ENCODE peak calls at places on chromosomes 7 and 10, in six cellular contexts. A, M, D, Z, B and S are unnamed samples.

GRCh38 chr10:1197384-1197783 is 141.2 kb downstream of the WDR37 start:
- DNase-seq in M (no peak), A (no peak), Z (no peak), D (no peak), B (no peak), S (no peak)

GRCh38 chr7:24722386-24723177 is 34.7 kb downstream of the GSDME start:
- DNase-seq in A (no peak), M (no peak), Z (peak; percentile 72), B (no peak), D (no peak), S (no peak)

GRCh38 chr10:124336186-124336585 is 82.5 kb downstream of the OAT start:
- DNase-seq in D (no peak), A (no peak), Z (peak; percentile 26), M (no peak), B (no peak), S (no peak)

GRCh38 chr7:29987821-29988317 is 1.7 kb downstream of the SCRN1 start:
- DNase-seq in Z (peak; percentile 89), M (no peak), D (peak; percentile 74), B (no peak), A (no peak), S (no peak)

GRCh38 chr10:13458107-13458761 is 70.6 kb downstream of the BEND7 start:
- DNase-seq in D (no peak), Z (no peak), A (no peak), B (no peak), M (no peak), S (no peak)

GRCh38 chr10:98748298-98748697 is 301.6 kb upstream of the HPS1 start:
- DNase-seq in M (no peak), A (no peak), D (peak; percentile 1), B (peak; percentile 6), Z (peak; percentile 38), S (no peak)

GRCh38 chr10:60494774-60495173 is 105.1 kb upstream of the ANK3 start:
- DNase-seq in M (no peak), B (no peak), Z (no peak), A (no peak), D (no peak), S (no peak)

GRCh38 chr7:75776295-75776971 is 4.4 kb upstream of the CCL26 start:
- DNase-seq in M (no peak), A (peak; percentile 17), B (no peak), D (peak; percentile 86), Z (peak; percentile 70), S (peak; percentile 37)

GRCh38 chr10:104897679-104898078 is 256.6 kb downstream of the SORCS3 start:
- DNase-seq in M (no peak), A (no peak), Z (no peak), D (no peak), B (no peak), S (no peak)

GRCh38 chr10:53209941-53210611 is 437.5 kb upstream of the MBL2 start:
- DNase-seq in D (peak; percentile 13), A (no peak), Z (peak; percentile 6), B (no peak), M (no peak), S (no peak)

GRCh38 chr10:123153486-123154091 is 613 bp upstream of the BUB3 start:
- DNase-seq in B (no peak), Z (no peak), A (no peak), D (no peak), M (no peak), S (no peak)

GRCh38 chr7:132783824-132784223 is 207.6 kb upstream of the PLXNA4 start:
- DNase-seq in B (no peak), A (no peak), D (peak; percentile 84), M (no peak), Z (peak; percentile 83), S (no peak)

GRCh38 chr7:20407585-20408466 is 77.1 kb downstream of the ITGB8 start:
- DNase-seq in D (no peak), M (no peak), A (no peak), B (no peak), Z (peak; percentile 85), S (no peak)

GRCh38 chr10:6667679-6668270 is 87.7 kb upstream of the PRKCQ start:
- DNase-seq in M (no peak), Z (peak; percentile 63), B (peak; percentile 21), D (peak; percentile 22), A (no peak), S (no peak)

GRCh38 chr7:137848095-137848494 is 1.3 kb upstream of the DGKI start:
- DNase-seq in B (no peak), D (no peak), A (no peak), Z (no peak), M (no peak), S (no peak)

GRCh38 chr10:57696641-57697040 is 571.1 kb downstream of the IPMK start:
- DNase-seq in B (no peak), Z (peak; percentile 85), D (peak; percentile 78), M (no peak), A (no peak), S (no peak)

GRCh38 chr10:117830832-117831231 is 215.9 kb downstream of the RAB11FIP2 start:
- DNase-seq in B (peak; percentile 25), Z (no peak), D (no peak), M (no peak), A (no peak), S (peak; percentile 12)

GRCh38 chr10:63503395-63503794 is 17.8 kb upstream of the REEP3 start:
- DNase-seq in B (no peak), A (no peak), Z (no peak), M (no peak), D (no peak), S (no peak)

GRCh38 chr7:120997902-120998301 is 9.4 kb downstream of the CPED1 start:
- DNase-seq in B (no peak), Z (no peak), A (peak; percentile 10), D (no peak), M (no peak), S (no peak)

GRCh38 chr10:63264852-63265617 is 131.9 kb downstream of the NRBF2 start:
- DNase-seq in B (peak; percentile 29), D (no peak), A (no peak), M (no peak), Z (peak; percentile 68), S (peak; percentile 27)

GRCh38 chr10:132294561-132295320 is 13.0 kb downstream of the STK32C start:
- DNase-seq in B (no peak), A (no peak), M (no peak), D (no peak), Z (no peak), S (no peak)

GRCh38 chr7:121069346-121070100 is 81.0 kb downstream of the CPED1 start:
- DNase-seq in A (no peak), D (no peak), Z (no peak), M (no peak), B (no peak), S (no peak)

GRCh38 chr10:26803849-26804248 is 56.9 kb downstream of the ABI1 start:
- DNase-seq in D (no peak), Z (no peak), M (no peak), A (no peak), B (no peak), S (no peak)

GRCh38 chr7:99562832-99563231 is 4.4 kb downstream of the ZNF655 start:
- DNase-seq in B (no peak), D (peak; percentile 96), Z (peak; percentile 96), M (no peak), A (no peak), S (peak; percentile 19)

GRCh38 chr7:3065724-3066143 is 22.1 kb upstream of the CARD11 start:
- DNase-seq in Z (peak; percentile 42), A (no peak), M (peak; percentile 43), D (no peak), B (peak; percentile 38), S (peak; percentile 65)

GRCh38 chr7:108459922-108460551 is 3.8 kb upstream of the NRCAM start:
- DNase-seq in A (no peak), B (no peak), D (no peak), M (no peak), Z (peak; percentile 55), S (no peak)

GRCh38 chr10:62380002-62380401 is 5.8 kb downstream of the ZNF365 start:
- DNase-seq in M (no peak), Z (peak; percentile 21), B (no peak), A (no peak), D (peak; percentile 24), S (no peak)

GRCh38 chr7:93359520-93360198 is 127.5 kb downstream of the VPS50 start:
- DNase-seq in B (no peak), Z (no peak), D (no peak), M (no peak), A (no peak), S (no peak)

GRCh38 chr7:80940539-80941205 is 21.8 kb upstream of the SEMA3C start:
- DNase-seq in M (no peak), Z (peak; percentile 32), A (no peak), D (no peak), B (no peak), S (no peak)

GRCh38 chr7:2978403-2978802 is 65.3 kb downstream of the CARD11 start:
- DNase-seq in B (peak; percentile 82), M (no peak), D (no peak), Z (peak; percentile 15), A (no peak), S (peak; percentile 71)

GRCh38 chr7:5396999-5397656 is 26.5 kb downstream of the TNRC18 start:
- DNase-seq in D (no peak), Z (peak; percentile 96), M (peak; percentile 75), A (peak; percentile 91), B (peak; percentile 90), S (peak; percentile 95)

GRCh38 chr10:95183451-95184230 is 10.4 kb upstream of the ACSM6 start:
- DNase-seq in B (peak; percentile 95), D (peak; percentile 23), Z (peak; percentile 89), M (peak; percentile 58), A (no peak), S (peak; percentile 41)

GRCh38 chr10:89332092-89332633 is 4.4 kb downstream of the IFIT3 start:
- DNase-seq in B (peak; percentile 14), A (no peak), Z (peak; percentile 79), D (peak; percentile 57), M (no peak), S (no peak)

GRCh38 chr10:61642692-61643091 is 20.0 kb upstream of the CABCOCO1 start:
- DNase-seq in D (peak; percentile 88), B (no peak), Z (peak; percentile 91), A (no peak), M (no peak), S (no peak)

GRCh38 chr7:147911224-147911623 is 679.3 kb upstream of the C7orf33 start:
- DNase-seq in Z (peak; percentile 1), A (no peak), B (no peak), D (no peak), M (no peak), S (no peak)